ENCODE peak calls at places on chromosomes 16 and 17, in five cellular contexts. One of them, this sample, is unnamed.

GRCh38 chr16:85891033-85891775 is 7.8 kb upstream of the IRF8 start:
- DNase-seq in SK-N-SH: no peak
- DNase-seq in K562: no peak
- DNase-seq in HepG2: peak
- DNase-seq in GM12878: no peak
- DNase-seq in this sample: peak

GRCh38 chr17:16273929-16274339 is 56.9 kb downstream of the PIGL start:
- DNase-seq in HepG2: no peak
- DNase-seq in GM12878: no peak
- DNase-seq in K562: no peak
- DNase-seq in SK-N-SH: no peak
- DNase-seq in this sample: no peak

GRCh38 chr16:57801856-57802634 is at the start of gene KIFC3:
- DNase-seq in SK-N-SH: peak
- DNase-seq in K562: peak
- DNase-seq in HepG2: peak
- DNase-seq in GM12878: no peak
- DNase-seq in this sample: no peak

GRCh38 chr16:2985893-2986355 is 5.7 kb upstream of the PKMYT1 start:
- DNase-seq in SK-N-SH: no peak
- DNase-seq in K562: no peak
- DNase-seq in HepG2: no peak
- DNase-seq in GM12878: no peak
- DNase-seq in this sample: no peak

GRCh38 chr17:44794699-44795413 is 35.2 kb downstream of the GJC1 start:
- DNase-seq in SK-N-SH: no peak
- DNase-seq in K562: peak
- DNase-seq in GM12878: no peak
- DNase-seq in HepG2: no peak
- DNase-seq in this sample: peak

GRCh38 chr17:82226170-82226808 is 2.6 kb upstream of the SLC16A3 start:
- DNase-seq in HepG2: no peak
- DNase-seq in GM12878: no peak
- DNase-seq in SK-N-SH: no peak
- DNase-seq in K562: no peak
- DNase-seq in this sample: no peak

GRCh38 chr17:76529224-76529642 is 8.3 kb downstream of the CYGB start:
- DNase-seq in HepG2: no peak
- DNase-seq in SK-N-SH: peak
- DNase-seq in K562: no peak
- DNase-seq in GM12878: no peak
- DNase-seq in this sample: no peak

GRCh38 chr17:44004761-44005526 is 522 bp downstream of the NAGS start:
- DNase-seq in SK-N-SH: peak
- DNase-seq in GM12878: no peak
- DNase-seq in K562: no peak
- DNase-seq in HepG2: no peak
- DNase-seq in this sample: no peak

GRCh38 chr16:35906440-35906839 is 2447.0 kb downstream of the TP53TG3F start:
- DNase-seq in HepG2: no peak
- DNase-seq in SK-N-SH: no peak
- DNase-seq in K562: no peak
- DNase-seq in GM12878: no peak
- DNase-seq in this sample: no peak

GRCh38 chr16:66026211-66026610 is 340.3 kb upstream of the CDH5 start:
- DNase-seq in SK-N-SH: peak
- DNase-seq in HepG2: no peak
- DNase-seq in K562: no peak
- DNase-seq in GM12878: no peak
- DNase-seq in this sample: no peak

GRCh38 chr16:28597692-28598261 is 927 bp upstream of the SULT1A2 start:
- DNase-seq in HepG2: peak
- DNase-seq in K562: peak
- DNase-seq in SK-N-SH: no peak
- DNase-seq in GM12878: no peak
- DNase-seq in this sample: no peak

GRCh38 chr16:11403534-11403795 is 58.2 kb downstream of the RMI2 start:
- DNase-seq in GM12878: no peak
- DNase-seq in HepG2: no peak
- DNase-seq in SK-N-SH: no peak
- DNase-seq in K562: no peak
- DNase-seq in this sample: no peak

GRCh38 chr17:4934173-4934979 is 2.3 kb downstream of the GP1BA start:
- DNase-seq in K562: peak
- DNase-seq in HepG2: peak
- DNase-seq in GM12878: no peak
- DNase-seq in SK-N-SH: peak
- DNase-seq in this sample: no peak

GRCh38 chr17:73799091-73799490 is 154.8 kb upstream of the SDK2 start:
- DNase-seq in GM12878: no peak
- DNase-seq in SK-N-SH: no peak
- DNase-seq in HepG2: no peak
- DNase-seq in K562: no peak
- DNase-seq in this sample: no peak

GRCh38 chr17:75487351-75488070 is 27.8 kb downstream of the CASKIN2 start:
- DNase-seq in K562: peak
- DNase-seq in HepG2: no peak
- DNase-seq in SK-N-SH: no peak
- DNase-seq in GM12878: no peak
- DNase-seq in this sample: no peak

GRCh38 chr17:19304209-19304608 is 58.3 kb downstream of the B9D1 start:
- DNase-seq in SK-N-SH: no peak
- DNase-seq in K562: peak
- DNase-seq in GM12878: no peak
- DNase-seq in HepG2: peak
- DNase-seq in this sample: no peak

GRCh38 chr17:64112978-64113377 is 17.0 kb downstream of the ERN1 start:
- DNase-seq in GM12878: no peak
- DNase-seq in K562: no peak
- DNase-seq in HepG2: no peak
- DNase-seq in SK-N-SH: no peak
- DNase-seq in this sample: no peak

GRCh38 chr16:29844575-29845331 is 18.3 kb downstream of the CDIPT start:
- DNase-seq in SK-N-SH: no peak
- DNase-seq in GM12878: no peak
- DNase-seq in K562: no peak
- DNase-seq in HepG2: no peak
- DNase-seq in this sample: no peak

GRCh38 chr16:14155572-14156213 is 84.6 kb downstream of the MRTFB start:
- DNase-seq in SK-N-SH: no peak
- DNase-seq in HepG2: no peak
- DNase-seq in GM12878: no peak
- DNase-seq in K562: no peak
- DNase-seq in this sample: no peak

GRCh38 chr16:8998114-8998513 is 34.4 kb upstream of the USP7 start:
- DNase-seq in GM12878: no peak
- DNase-seq in SK-N-SH: no peak
- DNase-seq in K562: no peak
- DNase-seq in HepG2: no peak
- DNase-seq in this sample: no peak

GRCh38 chr17:78529251-78529650 is 47.9 kb downstream of the DNAH17 start:
- DNase-seq in SK-N-SH: no peak
- DNase-seq in HepG2: no peak
- DNase-seq in K562: no peak
- DNase-seq in GM12878: no peak
- DNase-seq in this sample: no peak

GRCh38 chr17:7573324-7574080 is 5.9 kb upstream of the CD68 start:
- DNase-seq in K562: peak
- DNase-seq in SK-N-SH: peak
- DNase-seq in GM12878: no peak
- DNase-seq in HepG2: peak
- DNase-seq in this sample: no peak

GRCh38 chr17:7575959-7576358 is 3.5 kb upstream of the CD68 start:
- DNase-seq in SK-N-SH: no peak
- DNase-seq in K562: no peak
- DNase-seq in HepG2: no peak
- DNase-seq in GM12878: no peak
- DNase-seq in this sample: no peak

GRCh38 chr17:7575481-7575883 is 4.0 kb upstream of the CD68 start:
- DNase-seq in SK-N-SH: no peak
- DNase-seq in HepG2: no peak
- DNase-seq in K562: no peak
- DNase-seq in GM12878: no peak
- DNase-seq in this sample: no peak

GRCh38 chr17:7572588-7573323 is 6.7 kb upstream of the CD68 start:
- DNase-seq in SK-N-SH: peak
- DNase-seq in GM12878: peak
- DNase-seq in HepG2: peak
- DNase-seq in K562: peak
- DNase-seq in this sample: peak

GRCh38 chr17:7574176-7574953 is 5.1 kb upstream of the CD68 start:
- DNase-seq in HepG2: no peak
- DNase-seq in SK-N-SH: no peak
- DNase-seq in K562: no peak
- DNase-seq in GM12878: no peak
- DNase-seq in this sample: no peak
- TF ChIP-seq ZBTB33 in HepG2: no peak
- TF ChIP-seq ZBTB33 in SK-N-SH: no peak
- TF ChIP-seq ZBTB33 in K562: no peak
- TF ChIP-seq ZBTB33 in GM12878: no peak
- TF ChIP-seq ZBTB33 in this sample: no peak

GRCh38 chr17:48610282-48611211 is at the start of gene HOXB7:
- DNase-seq in GM12878: no peak
- DNase-seq in SK-N-SH: peak
- DNase-seq in HepG2: no peak
- DNase-seq in K562: peak
- DNase-seq in this sample: no peak
- TF ChIP-seq ZBTB33 in GM12878: no peak
- TF ChIP-seq ZBTB33 in SK-N-SH: no peak
- TF ChIP-seq ZBTB33 in HepG2: no peak
- TF ChIP-seq ZBTB33 in K562: peak
- TF ChIP-seq ZBTB33 in this sample: no peak

GRCh38 chr17:17711708-17712141 is 30.5 kb downstream of the RAI1 start:
- DNase-seq in HepG2: peak
- DNase-seq in K562: no peak
- DNase-seq in GM12878: no peak
- DNase-seq in SK-N-SH: peak
- DNase-seq in this sample: no peak

GRCh38 chr17:17710355-17710727 is 29.1 kb downstream of the RAI1 start:
- DNase-seq in K562: no peak
- DNase-seq in GM12878: no peak
- DNase-seq in SK-N-SH: no peak
- DNase-seq in HepG2: no peak
- DNase-seq in this sample: no peak

GRCh38 chr17:17709815-17710321 is 28.6 kb downstream of the RAI1 start:
- DNase-seq in GM12878: no peak
- DNase-seq in HepG2: no peak
- DNase-seq in SK-N-SH: no peak
- DNase-seq in K562: no peak
- DNase-seq in this sample: no peak

GRCh38 chr17:17712268-17712924 is 31.1 kb downstream of the RAI1 start:
- DNase-seq in K562: no peak
- DNase-seq in GM12878: peak
- DNase-seq in SK-N-SH: no peak
- DNase-seq in HepG2: no peak
- DNase-seq in this sample: no peak

GRCh38 chr17:17710728-17711541 is 29.7 kb downstream of the RAI1 start:
- DNase-seq in SK-N-SH: peak
- DNase-seq in HepG2: peak
- DNase-seq in K562: peak
- DNase-seq in GM12878: no peak
- DNase-seq in this sample: peak
- TF ChIP-seq ZBTB33 in SK-N-SH: no peak
- TF ChIP-seq ZBTB33 in HepG2: no peak
- TF ChIP-seq ZBTB33 in K562: no peak
- TF ChIP-seq ZBTB33 in GM12878: no peak
- TF ChIP-seq ZBTB33 in this sample: peak

DNA sequence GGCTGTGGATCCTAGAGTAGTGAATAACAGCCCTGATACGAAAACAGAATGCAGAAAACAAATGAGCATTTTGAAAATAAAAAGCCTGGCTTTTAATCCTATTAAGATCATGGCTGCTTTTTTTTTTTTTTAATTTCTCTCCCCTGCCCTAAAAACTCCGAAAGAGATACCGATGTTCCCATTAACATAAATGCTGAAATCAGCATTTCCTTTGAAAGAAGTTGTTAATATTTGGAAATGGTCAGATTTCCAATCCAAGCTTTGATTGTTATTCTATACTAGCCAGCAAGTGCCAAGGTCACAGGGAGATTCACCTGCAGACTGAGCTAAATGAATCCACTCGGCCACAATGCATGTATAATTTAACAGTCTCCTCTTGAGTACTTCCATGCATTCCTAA is 521.3 kb upstream of the ZFHX3 start:
- DNase-seq in GM12878: no peak
- DNase-seq in K562: no peak
- DNase-seq in HepG2: no peak
- DNase-seq in SK-N-SH: no peak
- DNase-seq in this sample: no peak
- TF ChIP-seq ZBTB33 in GM12878: no peak
- TF ChIP-seq ZBTB33 in K562: no peak
- TF ChIP-seq ZBTB33 in HepG2: no peak
- TF ChIP-seq ZBTB33 in SK-N-SH: no peak
- TF ChIP-seq ZBTB33 in this sample: no peak

GRCh38 chr16:67927131-67927941 is 4.3 kb downstream of the CTRL start:
- DNase-seq in GM12878: no peak
- DNase-seq in K562: no peak
- DNase-seq in SK-N-SH: no peak
- DNase-seq in HepG2: no peak
- DNase-seq in this sample: no peak

GRCh38 chr16:67928147-67928546 is 3.5 kb downstream of the CTRL start:
- DNase-seq in GM12878: no peak
- DNase-seq in SK-N-SH: no peak
- DNase-seq in HepG2: no peak
- DNase-seq in K562: no peak
- DNase-seq in this sample: no peak

GRCh38 chr16:67924140-67924906 is 7.3 kb downstream of the CTRL start:
- DNase-seq in K562: no peak
- DNase-seq in HepG2: no peak
- DNase-seq in GM12878: no peak
- DNase-seq in SK-N-SH: no peak
- DNase-seq in this sample: no peak

GRCh38 chr16:67928561-67929364 is 2.9 kb downstream of the CTRL start:
- DNase-seq in GM12878: no peak
- DNase-seq in K562: peak
- DNase-seq in HepG2: peak
- DNase-seq in SK-N-SH: peak
- DNase-seq in this sample: peak

GRCh38 chr16:67926181-67926742 is 5.4 kb downstream of the CTRL start:
- DNase-seq in GM12878: no peak
- DNase-seq in SK-N-SH: no peak
- DNase-seq in K562: no peak
- DNase-seq in HepG2: no peak
- DNase-seq in this sample: no peak
- TF ChIP-seq ZBTB33 in GM12878: no peak
- TF ChIP-seq ZBTB33 in SK-N-SH: no peak
- TF ChIP-seq ZBTB33 in K562: no peak
- TF ChIP-seq ZBTB33 in HepG2: no peak
- TF ChIP-seq ZBTB33 in this sample: no peak

GRCh38 chr16:23679986-23680336 is 1.3 kb downstream of the PLK1 start:
- DNase-seq in SK-N-SH: no peak
- DNase-seq in K562: no peak
- DNase-seq in HepG2: no peak
- DNase-seq in GM12878: no peak
- DNase-seq in this sample: no peak
- TF ChIP-seq ZBTB33 in SK-N-SH: no peak
- TF ChIP-seq ZBTB33 in K562: no peak
- TF ChIP-seq ZBTB33 in HepG2: no peak
- TF ChIP-seq ZBTB33 in GM12878: no peak
- TF ChIP-seq ZBTB33 in this sample: no peak

This sample was measured in HCT116.